ENCODE peak calls at places on chromosomes 4 and X, in eight cellular contexts. R, F, J, M, Q, Z, X and H are unnamed samples.

GRCh38 chrX:11446331-11446730 is 153.1 kb downstream of the AMELX start:
- DNase-seq in J (no peak), Z (no peak), R (no peak), Q (no peak), F (no peak), M (no peak), X (no peak), H (no peak)

GRCh38 chrX:106752101-106752678 is 25.7 kb downstream of the RNF128 start:
- DNase-seq in J (no peak), F (peak; percentile 57), Q (no peak), R (no peak), M (no peak), Z (no peak), X (no peak), H (no peak)

GRCh38 chr4:1208970-1209704 is 36.8 kb upstream of the SPON2 start:
- DNase-seq in F (no peak), Q (peak; percentile 32), J (no peak), Z (no peak), X (no peak), M (peak; percentile 41), R (peak; percentile 90), H (peak; percentile 73)

GRCh38 chr4:173334891-173335754 is 965 bp upstream of the HMGB2 start:
- DNase-seq in F (peak; percentile 95), M (peak; percentile 82), R (peak; percentile 95), X (peak; percentile 92), Z (no peak), J (peak; percentile 71), Q (peak; percentile 60), H (peak; percentile 77)

GRCh38 chr4:148704291-148704690 is 262.1 kb upstream of the NR3C2 start:
- DNase-seq in M (no peak), X (no peak), J (no peak), R (no peak), F (no peak), Z (no peak), Q (no peak), H (no peak)

GRCh38 chr4:7135389-7135746 is 57.0 kb upstream of the SORCS2 start:
- DNase-seq in F (no peak), Q (no peak), Z (no peak), X (no peak), R (no peak), J (no peak), M (no peak), H (no peak)

GRCh38 chrX:14022019-14022418 is 7.7 kb downstream of the GEMIN8 start:
- DNase-seq in R (no peak), X (no peak), Z (no peak), J (no peak), F (no peak), M (no peak), Q (no peak), H (no peak)

GRCh38 chr4:42627887-42628646 is 28.8 kb downstream of the ATP8A1 start:
- DNase-seq in R (no peak), M (peak; percentile 81), J (peak; percentile 84), Z (no peak), F (no peak), Q (peak; percentile 83), X (no peak), H (peak; percentile 67)

GRCh38 chrX:38807873-38808272 is 6.6 kb downstream of the MID1IP1 start:
- DNase-seq in R (no peak), X (no peak), J (no peak), M (no peak), Q (no peak), Z (no peak), F (no peak), H (no peak)

GRCh38 chr4:8201341-8201781 is 2.3 kb downstream of the SH3TC1 start:
- DNase-seq in R (no peak), M (no peak), J (no peak), Z (no peak), F (no peak), Q (peak; percentile 55), X (no peak), H (no peak)

GRCh38 chr4:118923891-118924290 is 35.2 kb downstream of the SYNPO2 start:
- DNase-seq in Q (no peak), F (no peak), M (no peak), J (no peak), Z (no peak), X (no peak), R (no peak), H (no peak)

GRCh38 chr4:188403272-188403671 is 264.0 kb downstream of the TRIML1 start:
- DNase-seq in J (peak; percentile 32), Q (no peak), F (peak; percentile 76), M (no peak), R (no peak), Z (no peak), X (peak; percentile 32), H (no peak)

GRCh38 chrX:18076434-18076833 is 144.3 kb downstream of the BEND2 start:
- DNase-seq in Z (no peak), M (no peak), R (no peak), Q (no peak), X (no peak), F (no peak), J (no peak), H (no peak)

DNA sequence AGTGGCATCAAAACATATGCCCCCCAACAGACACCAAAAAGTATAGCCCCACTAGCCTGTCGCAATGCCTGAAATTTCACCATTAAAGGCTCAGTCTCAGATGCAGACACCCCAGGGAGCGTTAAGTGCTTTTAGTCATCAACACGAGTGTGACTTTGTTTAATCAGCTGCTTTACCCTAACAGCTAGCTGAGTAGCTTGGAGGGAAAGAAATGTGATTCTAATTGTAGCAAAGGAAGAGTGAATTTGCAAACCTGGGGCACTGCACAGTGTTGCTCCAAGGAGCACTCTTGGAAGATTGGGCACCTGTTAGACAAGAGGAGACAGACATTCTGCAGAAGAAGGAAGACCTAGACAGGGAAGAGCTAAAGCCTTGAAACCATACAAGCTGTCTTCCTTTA is 145.1 kb downstream of the BEND2 start:
- DNase-seq in R (no peak), Q (no peak), F (peak; percentile 53), X (no peak), M (no peak), Z (no peak), J (peak; percentile 20), H (no peak)
- TF ChIP-seq CTCF in R (no peak), Q (no peak), F (no peak), X (no peak), M (no peak), Z (no peak), J (no peak), H (no peak)

GRCh38 chr4:134540588-134540987 is 339.0 kb upstream of the PABPC4L start:
- DNase-seq in M (no peak), Z (no peak), R (no peak), F (no peak), Q (no peak), J (no peak), X (no peak), H (no peak)

GRCh38 chr4:134551348-134551747 is 349.8 kb upstream of the PABPC4L start:
- DNase-seq in M (no peak), R (no peak), Z (no peak), F (no peak), X (no peak), J (no peak), Q (no peak), H (no peak)

GRCh38 chr4:134548052-134548628 is 346.6 kb upstream of the PABPC4L start:
- DNase-seq in X (no peak), Z (no peak), F (no peak), R (no peak), M (no peak), Q (no peak), J (no peak), H (no peak)

GRCh38 chr4:134544303-134544761 is 342.7 kb upstream of the PABPC4L start:
- DNase-seq in X (no peak), Q (no peak), Z (no peak), J (no peak), R (no peak), M (no peak), F (no peak), H (peak; percentile 74)

DNA sequence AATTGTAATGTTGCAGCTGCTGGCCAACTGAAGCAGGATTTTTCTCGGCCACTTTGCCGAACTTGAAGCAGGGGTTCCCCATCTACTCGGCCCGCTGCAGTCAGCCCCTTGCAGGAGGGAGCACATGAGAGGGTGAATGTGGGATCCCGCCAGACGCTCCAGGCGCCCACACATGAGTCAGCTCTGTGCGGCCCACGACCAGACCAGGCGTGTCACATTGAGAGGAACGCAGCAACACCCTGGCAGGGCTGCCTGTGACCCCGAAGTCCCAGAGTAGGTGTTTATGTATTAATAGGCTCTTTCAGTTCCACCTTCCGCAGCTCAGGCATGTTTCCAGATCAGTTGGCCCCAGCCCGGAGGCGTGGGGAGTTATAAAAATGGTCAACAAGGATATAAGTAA is 344.7 kb upstream of the PABPC4L start:
- DNase-seq in R (no peak), J (no peak), M (no peak), F (no peak), X (no peak), Q (no peak), Z (no peak), H (no peak)
- TF ChIP-seq CTCF in R (no peak), J (no peak), M (no peak), F (no peak), X (no peak), Q (no peak), Z (no peak), H (no peak)

GRCh38 chrX:139759637-139760036 is 51.7 kb upstream of the MCF2 start:
- DNase-seq in R (peak; percentile 9), Z (no peak), F (peak; percentile 66), Q (no peak), J (no peak), M (no peak), X (no peak), H (no peak)
- TF ChIP-seq CTCF in R (peak; percentile 26), Z (no peak), F (peak; percentile 88), Q (peak; percentile 52), J (peak; percentile 32), M (peak; percentile 40), X (peak; percentile 59), H (no peak)

GRCh38 chr4:5374577-5374976 is 323.3 kb downstream of the STK32B start:
- DNase-seq in M (no peak), J (no peak), Q (no peak), Z (no peak), R (no peak), X (no peak), F (no peak), H (no peak)

GRCh38 chr4:5376015-5376414 is 324.7 kb downstream of the STK32B start:
- DNase-seq in J (no peak), Q (no peak), X (no peak), F (no peak), R (no peak), Z (no peak), M (no peak), H (no peak)

GRCh38 chr4:5374994-5375393 is 323.7 kb downstream of the STK32B start:
- DNase-seq in X (no peak), R (no peak), F (no peak), M (no peak), Z (no peak), Q (no peak), J (no peak), H (no peak)

GRCh38 chr4:5381981-5382441 is 326.3 kb downstream of the EVC2 start:
- DNase-seq in J (no peak), Z (no peak), F (no peak), Q (no peak), R (peak; percentile 71), M (no peak), X (no peak), H (no peak)

DNA sequence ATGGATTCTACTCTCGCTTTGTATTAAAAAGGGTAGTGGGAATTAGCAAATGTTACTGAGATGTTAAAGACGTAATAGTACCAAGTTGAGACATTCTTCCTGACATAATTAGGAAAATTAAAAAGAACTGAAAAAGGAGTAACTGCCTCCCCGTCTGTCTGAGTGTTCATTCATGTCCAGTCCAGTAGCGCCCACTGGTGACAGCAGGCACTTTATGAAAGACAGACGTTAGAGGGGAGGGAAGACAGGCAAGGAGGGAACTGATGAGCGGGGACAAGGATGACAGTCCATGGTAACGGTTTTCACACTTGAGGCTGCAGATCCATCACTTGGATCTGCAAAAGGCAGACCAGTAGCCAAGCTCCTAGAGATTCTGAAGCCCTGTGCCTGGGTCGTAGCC is 326.7 kb downstream of the STK32B start:
- DNase-seq in Z (no peak), J (no peak), Q (no peak), R (peak; percentile 69), F (no peak), X (no peak), M (no peak), H (no peak)
- TF ChIP-seq CTCF in Z (no peak), J (no peak), Q (no peak), R (peak; percentile 71), F (peak; percentile 24), X (peak; percentile 44), M (no peak), H (no peak)